ENCODE peak calls at places on chromosomes 4 and X, in five cellular contexts. D, N, L, T and W are unnamed samples.

GRCh38 chr4:62487016-62487415 is 1286.9 kb downstream of the ADGRL3 start:
- DNase-seq in T (no peak), L (no peak), N (no peak), D (no peak), W (no peak)

GRCh38 chrX:121858867-121859647 is 811.6 kb downstream of the GLUD2 start:
- DNase-seq in D (no peak), L (no peak), N (no peak), T (no peak), W (no peak)

GRCh38 chr4:161952382-161952781 is 211.4 kb downstream of the FSTL5 start:
- DNase-seq in D (no peak), L (no peak), T (no peak), N (no peak), W (peak)

GRCh38 chrX:48540480-48540879 is 966 bp downstream of the TBC1D25 start:
- DNase-seq in T (no peak), N (no peak), L (no peak), D (peak), W (no peak)

GRCh38 chr4:62398318-62398717 is 1198.2 kb downstream of the ADGRL3 start:
- DNase-seq in T (no peak), L (no peak), N (no peak), D (no peak), W (no peak)

GRCh38 chrX:105221374-105221773 is 880 bp upstream of the TEX13A start:
- DNase-seq in T (no peak), L (no peak), D (no peak), N (no peak), W (no peak)

GRCh38 chr4:169243808-169244207 is 26.9 kb downstream of the SH3RF1 start:
- DNase-seq in T (no peak), L (no peak), N (no peak), D (no peak), W (no peak)

GRCh38 chr4:84814100-84814750 is 152.3 kb downstream of the WDFY3 start:
- DNase-seq in L (no peak), N (no peak), T (peak), D (peak), W (no peak)

GRCh38 chr4:165328101-165328425 is 594 bp downstream of the MSMO1 start:
- DNase-seq in T (no peak), D (no peak), N (no peak), L (no peak), W (no peak)

GRCh38 chr4:162732871-162733270 is 433.8 kb downstream of the NAF1 start:
- DNase-seq in N (no peak), D (no peak), L (no peak), T (no peak), W (no peak)

GRCh38 chrX:109826954-109827708 is 94.1 kb upstream of the ACSL4 start:
- DNase-seq in L (no peak), D (peak), T (peak), N (no peak), W (no peak)

GRCh38 chrX:74179936-74180454 is 124.0 kb upstream of the ZCCHC13 start:
- DNase-seq in N (no peak), L (no peak), T (no peak), D (no peak), W (no peak)

GRCh38 chr4:15935504-15936392 is 2.8 kb downstream of the FGFBP1 start:
- DNase-seq in N (no peak), L (no peak), D (no peak), T (no peak), W (no peak)